ENCODE peak calls at places on chromosomes 1 and 21, in ten cellular contexts. X is psoas muscle, Q is kidney, A is cardiac fibroblast, R is breast epithelium, Y is upper lobe of right lung, E is RWPE1, D is transverse colon, I is progenitor cell of endocrine pancreas, O is right lobe of liver. G is an unnamed sample.

GRCh38 chr21:41207401-41208388 is 39.7 kb downstream of the BACE2 start:
- DNase-seq in X (peak; percentile 46), Q (peak; percentile 90), A (peak; percentile 84), R (peak; percentile 70), Y (no peak), E (no peak), D (peak; percentile 46), I (no peak), O (no peak), G (peak; percentile 8)

GRCh38 chr1:207861442-207862177 is 49.3 kb downstream of the CD34 start:
- DNase-seq in X (no peak), Q (no peak), A (no peak), R (peak; percentile 16), Y (no peak), E (no peak), D (peak; percentile 31), I (no peak), O (no peak), G (no peak)

GRCh38 chr1:94418664-94419655 is 771 bp downstream of the ABCD3 start:
- DNase-seq in X (peak; percentile 25), Q (peak; percentile 60), A (peak; percentile 47), R (peak; percentile 51), Y (peak; percentile 67), E (peak; percentile 22), D (peak; percentile 50), I (no peak), O (peak; percentile 76), G (peak; percentile 51)

GRCh38 chr1:30579580-30579979 is 143.8 kb downstream of the MATN1 start:
- DNase-seq in X (no peak), Q (no peak), A (no peak), R (no peak), Y (no peak), E (no peak), D (no peak), I (no peak), O (no peak), G (no peak)

GRCh38 chr1:198635964-198636363 is 2.9 kb upstream of the PTPRC start:
- DNase-seq in X (no peak), Q (no peak), A (no peak), R (no peak), Y (no peak), E (no peak), D (no peak), I (no peak), O (no peak), G (no peak)

GRCh38 chr1:31739281-31739853 is 24.8 kb downstream of the ADGRB2 start:
- DNase-seq in X (no peak), Q (no peak), A (no peak), R (no peak), Y (no peak), E (peak; percentile 49), D (peak; percentile 72), I (no peak), O (no peak), G (peak; percentile 47)

GRCh38 chr1:81330521-81330920 is 470.2 kb upstream of the ADGRL2 start:
- DNase-seq in X (no peak), Q (no peak), A (no peak), R (no peak), Y (no peak), E (no peak), D (no peak), I (no peak), O (no peak), G (no peak)

GRCh38 chr21:30340714-30341573 is 3.5 kb upstream of the KRTAP27-1 start:
- DNase-seq in X (peak; percentile 13), Q (no peak), A (peak; percentile 63), R (no peak), Y (no peak), E (peak; percentile 56), D (peak; percentile 41), I (peak; percentile 34), O (no peak), G (peak; percentile 33)

GRCh38 chr1:202143768-202144509 is 598 bp downstream of the ARL8A start:
- DNase-seq in X (peak; percentile 41), Q (peak; percentile 86), A (peak; percentile 36), R (no peak), Y (peak; percentile 77), E (peak; percentile 50), D (peak; percentile 36), I (peak; percentile 36), O (peak; percentile 72), G (peak; percentile 37)

GRCh38 chr1:51234721-51235425 is 1.2 kb upstream of the RNF11 start:
- DNase-seq in X (peak; percentile 78), Q (peak; percentile 84), A (peak; percentile 22), R (peak; percentile 67), Y (peak; percentile 70), E (no peak), D (peak; percentile 86), I (no peak), O (peak; percentile 66), G (peak; percentile 63)

GRCh38 chr1:11719313-11720032 is 16.5 kb upstream of the AGTRAP start:
- DNase-seq in X (peak; percentile 83), Q (peak; percentile 93), A (peak; percentile 77), R (peak; percentile 70), Y (peak; percentile 89), E (peak; percentile 25), D (peak; percentile 88), I (peak; percentile 58), O (peak; percentile 84), G (peak; percentile 56)

GRCh38 chr1:6331543-6332246 is 61.9 kb downstream of the ACOT7 start:
- DNase-seq in X (no peak), Q (no peak), A (no peak), R (no peak), Y (no peak), E (no peak), D (peak; percentile 39), I (no peak), O (no peak), G (no peak)

GRCh38 chr1:228074954-228075730 is 7.4 kb upstream of the ARF1 start:
- DNase-seq in X (peak; percentile 15), Q (peak; percentile 67), A (no peak), R (no peak), Y (peak; percentile 61), E (no peak), D (peak; percentile 12), I (no peak), O (no peak), G (no peak)

GRCh38 chr21:36698160-36699025 is 522 bp upstream of the SIM2 start:
- DNase-seq in X (no peak), Q (peak; percentile 91), A (no peak), R (no peak), Y (peak; percentile 64), E (peak; percentile 48), D (no peak), I (no peak), O (no peak), G (peak; percentile 71)

DNA sequence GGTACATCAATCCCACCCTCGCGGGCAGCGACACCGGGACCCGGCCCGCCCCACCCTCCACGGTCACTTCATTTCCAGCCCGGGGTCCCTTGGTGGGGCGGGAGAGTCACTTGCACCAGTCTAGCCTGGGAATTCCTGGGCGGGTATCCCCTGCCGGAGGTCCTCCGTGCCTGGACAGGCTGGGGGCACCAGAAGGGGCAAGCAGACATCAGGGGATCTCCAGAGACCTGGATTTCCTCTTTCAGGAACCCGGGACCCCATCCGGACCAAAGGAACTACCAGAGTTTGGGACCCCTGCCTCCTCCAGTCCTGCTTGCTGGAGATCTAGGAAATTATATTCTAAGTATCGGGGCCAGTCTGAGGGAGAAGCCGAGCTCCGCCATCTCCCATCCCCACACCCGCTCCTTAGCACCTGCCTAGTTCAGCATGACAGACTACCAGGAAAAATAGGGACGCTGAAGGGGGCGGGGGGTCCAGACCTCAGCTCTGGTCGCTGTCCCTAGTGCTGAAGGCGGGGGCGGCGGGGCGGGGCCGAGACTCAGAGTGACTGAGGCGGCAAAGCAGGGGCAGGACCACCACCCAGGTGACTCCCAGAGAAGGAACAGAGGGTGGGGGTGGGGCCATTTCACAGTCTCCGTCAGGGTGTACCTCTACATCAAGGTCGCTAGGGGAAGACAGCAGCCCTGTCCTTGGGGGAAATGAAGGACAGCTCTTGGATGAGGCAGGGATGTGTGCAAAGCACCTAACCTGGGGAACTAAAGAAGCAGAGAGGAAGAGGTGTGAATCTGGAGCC is 829 bp downstream of the HCN3 start:
- DNase-seq in X (peak; percentile 69), Q (peak; percentile 88), A (peak; percentile 19), R (peak; percentile 45), Y (peak; percentile 79), E (peak; percentile 58), D (peak; percentile 74), I (peak; percentile 81), O (no peak), G (peak; percentile 78)
- TF ChIP-seq CTCF in X (no peak), Q (peak; percentile 1), A (peak; percentile 47), R (no peak), Y (peak; percentile 29), E (peak; percentile 43), D (peak; percentile 61), I (peak; percentile 52), O (peak; percentile 10), G (peak; percentile 75)

GRCh38 chr1:245319161-245319560 is 164.4 kb downstream of the KIF26B start:
- DNase-seq in X (no peak), Q (no peak), A (no peak), R (no peak), Y (no peak), E (no peak), D (no peak), I (no peak), O (no peak), G (no peak)
- TF ChIP-seq CTCF in X (no peak), Q (no peak), A (no peak), R (no peak), Y (no peak), E (no peak), D (no peak), I (no peak), O (no peak), G (no peak)

DNA sequence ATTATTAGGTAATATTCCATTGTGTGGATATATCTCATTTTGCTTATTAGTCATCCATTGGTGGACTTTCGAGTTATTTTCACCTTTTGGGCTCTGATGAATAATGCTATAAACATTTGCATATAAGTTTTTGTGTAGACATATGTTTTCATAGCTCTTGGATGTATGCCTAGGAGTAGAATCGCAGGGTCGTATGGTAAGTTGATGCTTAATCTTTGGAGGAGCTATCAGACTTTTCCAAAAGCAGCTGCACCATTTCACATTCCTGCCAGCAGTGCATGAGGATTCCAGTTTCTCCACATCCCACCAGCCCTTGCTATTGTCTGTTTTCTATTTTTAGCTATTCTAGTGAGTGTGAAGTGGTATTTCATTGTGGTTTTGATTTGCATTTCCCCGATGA is 120.3 kb upstream of the TMEM51 start:
- DNase-seq in X (no peak), Q (no peak), A (peak; percentile 73), R (no peak), Y (no peak), E (no peak), D (no peak), I (no peak), O (no peak), G (no peak)
- TF ChIP-seq CTCF in X (no peak), Q (no peak), A (peak; percentile 17), R (no peak), Y (no peak), E (no peak), D (no peak), I (peak; percentile 18), O (no peak), G (no peak)

GRCh38 chr1:107051266-107051665 is 5.2 kb upstream of the PRMT6 start:
- DNase-seq in X (no peak), Q (no peak), A (no peak), R (no peak), Y (no peak), E (no peak), D (no peak), I (no peak), O (no peak), G (no peak)

GRCh38 chr1:107048255-107048654 is 8.2 kb upstream of the PRMT6 start:
- DNase-seq in X (no peak), Q (no peak), A (no peak), R (no peak), Y (no peak), E (no peak), D (no peak), I (no peak), O (no peak), G (no peak)

GRCh38 chr1:107047602-107048001 is 8.9 kb upstream of the PRMT6 start:
- DNase-seq in X (no peak), Q (no peak), A (peak; percentile 1), R (no peak), Y (no peak), E (no peak), D (no peak), I (no peak), O (no peak), G (no peak)
- TF ChIP-seq CTCF in X (no peak), Q (no peak), A (peak; percentile 8), R (no peak), Y (no peak), E (no peak), D (no peak), I (no peak), O (no peak), G (no peak)